ENCODE peak calls at places on chromosomes 7 and 10, in nine cellular contexts. Y is cardiac fibroblast, E is WERI-Rb-1, P is Calu3, U is GM20000, R is IMR-90, W is A549, H is thoracic aorta, K is GM10248. M is an unnamed sample.

GRCh38 chr7:134533288-134533771 is 6.0 kb downstream of the AKR1B10 start:
- DNase-seq in Y (no peak), E (no peak), P (no peak), U (no peak), R (peak; percentile 21), W (no peak), H (no peak), K (no peak), M (peak; percentile 2)

GRCh38 chr10:123236122-123236521 is 81.9 kb downstream of the BUB3 start:
- DNase-seq in Y (no peak), E (peak; percentile 31), P (no peak), U (no peak), R (no peak), W (no peak), H (no peak), K (no peak), M (no peak)

GRCh38 chr10:69333205-69333604 is 54.9 kb downstream of the HK1 start:
- DNase-seq in Y (peak; percentile 69), E (no peak), P (peak; percentile 82), U (no peak), R (no peak), W (no peak), H (no peak), K (no peak), M (peak; percentile 69)

GRCh38 chr7:2257651-2258050 is 15.6 kb downstream of the NUDT1 start:
- DNase-seq in Y (no peak), E (no peak), P (no peak), U (no peak), R (no peak), W (no peak), H (no peak), K (no peak), M (no peak)

GRCh38 chr10:15897282-15897681 is 37.0 kb upstream of the MINDY3 start:
- DNase-seq in Y (peak; percentile 26), E (no peak), P (no peak), U (no peak), R (peak; percentile 33), W (peak; percentile 36), H (no peak), K (no peak), M (peak; percentile 35)

GRCh38 chr10:73253226-73253557 is 748 bp upstream of the MRPS16 start:
- DNase-seq in Y (no peak), E (no peak), P (no peak), U (peak; percentile 27), R (no peak), W (peak; percentile 42), H (no peak), K (peak; percentile 41), M (no peak)

GRCh38 chr7:584122-584465 is 64.4 kb upstream of the PDGFA start:
- DNase-seq in Y (no peak), E (no peak), P (no peak), U (no peak), R (no peak), W (no peak), H (no peak), K (no peak), M (peak; percentile 14)

GRCh38 chr10:58240531-58240930 is 27.2 kb downstream of the IPMK start:
- DNase-seq in Y (no peak), E (no peak), P (no peak), U (no peak), R (no peak), W (no peak), H (no peak), K (no peak), M (no peak)

GRCh38 chr10:101097881-101098280 is 33.2 kb upstream of the TLX1 start:
- DNase-seq in Y (no peak), E (no peak), P (no peak), U (no peak), R (no peak), W (no peak), H (no peak), K (no peak), M (no peak)

GRCh38 chr10:51659344-51659743 is 40.1 kb downstream of the CSTF2T start:
- DNase-seq in Y (no peak), E (no peak), P (no peak), U (no peak), R (peak; percentile 48), W (no peak), H (no peak), K (no peak), M (no peak)

GRCh38 chr7:157320607-157320979 is 16.2 kb upstream of the DNAJB6 start:
- DNase-seq in Y (peak; percentile 36), E (no peak), P (no peak), U (no peak), R (peak; percentile 54), W (no peak), H (no peak), K (no peak), M (no peak)

GRCh38 chr10:102595293-102595692 is 49.0 kb upstream of the TRIM8 start:
- DNase-seq in Y (no peak), E (no peak), P (no peak), U (no peak), R (no peak), W (no peak), H (no peak), K (no peak), M (no peak)

GRCh38 chr7:88200793-88201192 is 19.0 kb downstream of the SRI start:
- DNase-seq in Y (no peak), E (peak; percentile 19), P (no peak), U (no peak), R (no peak), W (no peak), H (no peak), K (no peak), M (no peak)

GRCh38 chr10:63208981-63209380 is 75.9 kb downstream of the NRBF2 start:
- DNase-seq in Y (peak; percentile 26), E (no peak), P (no peak), U (no peak), R (peak; percentile 75), W (no peak), H (no peak), K (no peak), M (peak; percentile 13)

GRCh38 chr7:85324145-85324799 is 137.4 kb upstream of the SEMA3D start:
- DNase-seq in Y (no peak), E (peak; percentile 18), P (no peak), U (no peak), R (no peak), W (no peak), H (no peak), K (no peak), M (no peak)

GRCh38 chr7:2759736-2760097 is 71.7 kb downstream of the AMZ1 start:
- DNase-seq in Y (no peak), E (peak; percentile 53), P (no peak), U (no peak), R (no peak), W (no peak), H (no peak), K (no peak), M (no peak)

GRCh38 chr10:75406158-75407065 is 4.8 kb upstream of the ZNF503 start:
- DNase-seq in Y (no peak), E (no peak), P (no peak), U (no peak), R (no peak), W (no peak), H (no peak), K (no peak), M (no peak)

GRCh38 chr10:75403144-75404022 is 1.8 kb upstream of the ZNF503 start:
- DNase-seq in Y (no peak), E (peak; percentile 57), P (peak; percentile 52), U (peak; percentile 51), R (no peak), W (peak; percentile 42), H (no peak), K (no peak), M (no peak)

GRCh38 chr10:75404023-75404334 is 2.4 kb upstream of the ZNF503 start:
- DNase-seq in Y (no peak), E (no peak), P (no peak), U (no peak), R (no peak), W (no peak), H (no peak), K (no peak), M (no peak)

GRCh38 chr10:75405201-75406143 is 3.9 kb upstream of the ZNF503 start:
- DNase-seq in Y (no peak), E (peak; percentile 90), P (peak; percentile 36), U (peak; percentile 30), R (no peak), W (no peak), H (no peak), K (no peak), M (no peak)

DNA sequence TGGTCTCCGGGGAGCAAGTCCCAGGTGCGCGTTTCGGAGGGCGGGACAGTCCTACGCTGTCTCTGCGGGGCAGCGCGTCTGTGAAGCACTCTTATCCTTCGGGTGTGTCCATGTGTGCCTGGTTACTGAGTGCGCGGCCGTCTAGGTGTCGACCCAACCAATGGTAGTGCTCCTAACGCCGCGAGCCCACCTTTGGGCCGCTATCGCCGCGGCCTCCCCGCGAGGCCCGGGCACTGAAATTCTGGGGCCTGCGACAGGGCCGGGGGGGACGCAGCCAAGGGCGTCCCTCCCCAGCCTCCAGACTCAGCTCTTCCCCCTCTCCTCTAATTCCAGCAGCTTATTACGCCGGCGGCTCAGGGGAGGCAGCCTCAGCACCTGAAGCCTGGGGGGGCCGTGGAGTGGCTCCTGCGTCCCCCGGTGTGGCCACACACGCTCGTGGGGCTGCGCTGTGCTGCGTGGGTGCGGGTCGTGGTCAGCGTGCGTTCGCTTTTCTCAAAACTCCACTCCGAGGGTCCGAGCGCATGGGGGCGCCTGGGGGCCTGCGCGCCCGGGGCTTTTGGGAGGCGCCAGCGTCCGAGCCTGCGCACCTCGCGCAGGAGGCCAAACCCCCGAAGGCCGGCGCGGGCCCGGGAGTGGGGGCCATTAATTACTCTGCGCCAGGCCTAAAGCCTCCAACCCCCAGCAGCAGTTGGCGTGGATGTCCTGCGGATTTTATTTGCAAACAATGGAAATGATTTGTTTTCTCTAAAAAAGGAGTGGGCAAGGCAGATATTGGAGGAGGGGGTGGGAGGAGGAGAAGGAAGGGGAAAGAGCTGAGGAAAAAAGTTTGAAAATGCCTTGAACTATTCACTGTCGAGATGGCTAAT is 3.0 kb upstream of the ZNF503 start:
- DNase-seq in Y (no peak), E (peak; percentile 62), P (peak; percentile 60), U (peak; percentile 68), R (no peak), W (no peak), H (no peak), K (peak; percentile 40), M (no peak)
- TF ChIP-seq CTCF in Y (no peak), E (peak; percentile 30), P (no peak), U (no peak), R (no peak), W (no peak), H (no peak), K (no peak), M (no peak)

GRCh38 chr10:43420369-43421200 is 11.6 kb upstream of the HNRNPF start:
- DNase-seq in Y (peak; percentile 96), E (no peak), P (peak; percentile 74), U (peak; percentile 84), R (peak; percentile 78), W (peak; percentile 82), H (peak; percentile 56), K (peak; percentile 76), M (peak; percentile 74)
- TF ChIP-seq CTCF in Y (no peak), E (no peak), P (no peak), U (peak; percentile 10), R (peak; percentile 26), W (peak; percentile 14), H (no peak), K (peak; percentile 41), M (peak; percentile 60)

GRCh38 chr7:105141068-105141467 is 127.1 kb downstream of the KMT2E start:
- DNase-seq in Y (peak; percentile 60), E (peak; percentile 65), P (no peak), U (peak; percentile 25), R (peak; percentile 54), W (peak; percentile 40), H (no peak), K (peak; percentile 31), M (peak; percentile 14)
- TF ChIP-seq CTCF in Y (peak; percentile 57), E (peak; percentile 58), P (no peak), U (peak; percentile 11), R (peak; percentile 44), W (peak; percentile 49), H (no peak), K (no peak), M (peak; percentile 66)

GRCh38 chr7:30888783-30889182 is 22.9 kb upstream of the AQP1 start:
- DNase-seq in Y (peak; percentile 85), E (no peak), P (peak; percentile 42), U (no peak), R (peak; percentile 86), W (peak; percentile 17), H (peak; percentile 80), K (no peak), M (peak; percentile 83)
- TF ChIP-seq CTCF in Y (no peak), E (no peak), P (no peak), U (no peak), R (no peak), W (no peak), H (peak; percentile 8), K (no peak), M (no peak)

M was measured in HFFc6.